ENCODE peak calls at places on chromosomes 7 and 10, in seven cellular contexts. R, T, L, Y, U, A and E are unnamed samples.

GRCh38 chr10:132638130-132638515 is 100.5 kb downstream of the INPP5A start:
- DNase-seq in R (no peak), T (no peak), L (no peak), Y (no peak), U (peak; percentile 22), A (no peak), E (no peak)

GRCh38 chr10:104351067-104351681 is 2.5 kb upstream of the CFAP58 start:
- DNase-seq in R (peak; percentile 93), T (no peak), L (no peak), Y (no peak), U (no peak), A (no peak), E (no peak)

GRCh38 chr7:11355571-11355970 is 381.9 kb downstream of the PHF14 start:
- DNase-seq in R (no peak), T (no peak), L (no peak), Y (no peak), U (no peak), A (no peak), E (no peak)

GRCh38 chr10:33031815-33032320 is 73.8 kb upstream of the ITGB1 start:
- DNase-seq in R (peak; percentile 3), T (no peak), L (no peak), Y (no peak), U (no peak), A (no peak), E (no peak)

GRCh38 chr7:117123311-117123926 is 170.1 kb downstream of the ST7 start:
- DNase-seq in R (no peak), T (no peak), L (no peak), Y (no peak), U (no peak), A (no peak), E (no peak)

GRCh38 chr10:28382520-28383269 is 79.8 kb upstream of the MPP7 start:
- DNase-seq in R (peak; percentile 49), T (peak; percentile 63), L (no peak), Y (no peak), U (no peak), A (no peak), E (no peak)

GRCh38 chr7:106031271-106032029 is 68.4 kb downstream of the CDHR3 start:
- DNase-seq in R (no peak), T (no peak), L (no peak), Y (peak; percentile 67), U (no peak), A (peak; percentile 35), E (peak; percentile 40)

GRCh38 chr10:103281753-103282152 is 4.8 kb downstream of the INA start:
- DNase-seq in R (peak; percentile 15), T (no peak), L (no peak), Y (peak; percentile 76), U (no peak), A (peak; percentile 84), E (peak; percentile 53)

GRCh38 chr7:29866490-29866930 is 60.2 kb downstream of the WIPF3 start:
- DNase-seq in R (peak; percentile 72), T (peak; percentile 23), L (no peak), Y (peak; percentile 53), U (no peak), A (no peak), E (peak; percentile 67)

GRCh38 chr7:124752310-124752709 is 13.3 kb downstream of the GPR37 start:
- DNase-seq in R (no peak), T (peak; percentile 1), L (no peak), Y (no peak), U (no peak), A (no peak), E (no peak)

GRCh38 chr7:94698275-94698674 is 42.3 kb upstream of the SGCE start:
- DNase-seq in R (peak; percentile 81), T (peak; percentile 37), L (no peak), Y (no peak), U (no peak), A (no peak), E (no peak)

GRCh38 chr10:71131508-71132088 is 80.8 kb upstream of the UNC5B start:
- DNase-seq in R (no peak), T (no peak), L (no peak), Y (no peak), U (no peak), A (no peak), E (no peak)

GRCh38 chr7:139360210-139360947 is 685 bp downstream of the LUC7L2 start:
- DNase-seq in R (peak; percentile 95), T (peak; percentile 51), L (peak; percentile 97), Y (peak; percentile 97), U (peak; percentile 98), A (peak; percentile 98), E (peak; percentile 98)

GRCh38 chr7:139360948-139361307 is 1.2 kb downstream of the LUC7L2 start:
- DNase-seq in R (no peak), T (no peak), L (no peak), Y (no peak), U (no peak), A (no peak), E (no peak)

GRCh38 chr7:139362981-139363380 is 3.3 kb downstream of the LUC7L2 start:
- DNase-seq in R (no peak), T (no peak), L (no peak), Y (no peak), U (no peak), A (no peak), E (no peak)

GRCh38 chr7:139362302-139362701 is 2.6 kb downstream of the LUC7L2 start:
- DNase-seq in R (no peak), T (no peak), L (no peak), Y (no peak), U (no peak), A (peak; percentile 46), E (no peak)

GRCh38 chr7:139361523-139361922 is 1.8 kb downstream of the LUC7L2 start:
- DNase-seq in R (no peak), T (no peak), L (no peak), Y (no peak), U (no peak), A (no peak), E (no peak)
- H3K4me3 ChIP-seq in R (peak overlapping the region; percentile 98), T (peak overlapping the region; percentile 100), L (peak overlapping the region; percentile 92), Y (peak overlapping the region; percentile 91), U (no peak overlapping the region), A (peak overlapping the region; percentile 99), E (peak overlapping the region; percentile 97)

GRCh38 chr7:132102426-132102825 is 473.8 kb downstream of the PLXNA4 start:
- DNase-seq in R (no peak), T (no peak), L (no peak), Y (no peak), U (no peak), A (no peak), E (no peak)
- H3K4me3 ChIP-seq in R (no peak overlapping the region), T (no peak overlapping the region), L (no peak overlapping the region), Y (no peak overlapping the region), U (no peak overlapping the region), A (no peak overlapping the region), E (no peak overlapping the region)

GRCh38 chr10:42952931-42953683 is 123.8 kb upstream of the RET start:
- DNase-seq in R (no peak), T (no peak), L (no peak), Y (no peak), U (peak; percentile 29), A (no peak), E (no peak)

GRCh38 chr10:42950606-42951485 is 126.0 kb upstream of the RET start:
- DNase-seq in R (no peak), T (no peak), L (no peak), Y (no peak), U (no peak), A (no peak), E (no peak)

GRCh38 chr10:42953684-42954674 is 122.9 kb upstream of the RET start:
- DNase-seq in R (no peak), T (no peak), L (no peak), Y (no peak), U (peak; percentile 16), A (no peak), E (no peak)

GRCh38 chr10:42951486-42952251 is 125.2 kb upstream of the RET start:
- DNase-seq in R (peak; percentile 6), T (no peak), L (no peak), Y (no peak), U (peak; percentile 61), A (peak; percentile 83), E (peak; percentile 15)

DNA sequence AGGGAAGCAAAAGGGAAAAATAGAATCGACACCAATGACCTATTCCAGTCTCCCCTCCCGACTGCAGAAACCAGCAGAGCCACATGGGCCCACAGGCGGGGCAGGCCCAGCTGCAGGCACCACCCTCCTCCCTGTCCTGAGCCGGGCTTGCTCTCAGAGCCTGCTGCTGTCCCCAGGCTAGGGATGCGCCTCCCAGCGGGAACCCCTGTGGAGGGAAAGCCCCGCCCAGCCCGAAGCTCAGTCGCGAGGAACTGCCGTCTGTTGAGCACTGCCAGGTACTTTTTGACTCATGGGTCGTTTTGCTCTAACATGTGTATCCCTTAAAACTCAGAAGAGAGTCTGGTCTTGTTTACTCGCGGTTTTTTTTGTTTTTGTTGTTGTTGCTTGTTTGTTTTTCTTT is 124.5 kb upstream of the RET start:
- DNase-seq in R (peak; percentile 26), T (no peak), L (no peak), Y (no peak), U (peak; percentile 60), A (peak; percentile 90), E (peak; percentile 22)
- H3K4me3 ChIP-seq in R (no peak overlapping the region), T (no peak overlapping the region), L (no peak overlapping the region), Y (no peak overlapping the region), U (no peak overlapping the region), A (peak overlapping the region; percentile 31), E (no peak overlapping the region)

GRCh38 chr10:91887900-91888225 is 21.4 kb downstream of the FGFBP3 start:
- DNase-seq in R (no peak), T (no peak), L (no peak), Y (no peak), U (no peak), A (no peak), E (no peak)

GRCh38 chr10:91885362-91886079 is 23.8 kb downstream of the FGFBP3 start:
- DNase-seq in R (no peak), T (no peak), L (no peak), Y (no peak), U (no peak), A (no peak), E (no peak)

GRCh38 chr10:91880310-91880709 is 29.0 kb downstream of the FGFBP3 start:
- DNase-seq in R (peak; percentile 14), T (no peak), L (no peak), Y (no peak), U (no peak), A (peak; percentile 34), E (no peak)

GRCh38 chr10:91887075-91887899 is 22.0 kb downstream of the FGFBP3 start:
- DNase-seq in R (peak; percentile 57), T (no peak), L (no peak), Y (peak; percentile 33), U (no peak), A (peak; percentile 93), E (peak; percentile 58)

DNA sequence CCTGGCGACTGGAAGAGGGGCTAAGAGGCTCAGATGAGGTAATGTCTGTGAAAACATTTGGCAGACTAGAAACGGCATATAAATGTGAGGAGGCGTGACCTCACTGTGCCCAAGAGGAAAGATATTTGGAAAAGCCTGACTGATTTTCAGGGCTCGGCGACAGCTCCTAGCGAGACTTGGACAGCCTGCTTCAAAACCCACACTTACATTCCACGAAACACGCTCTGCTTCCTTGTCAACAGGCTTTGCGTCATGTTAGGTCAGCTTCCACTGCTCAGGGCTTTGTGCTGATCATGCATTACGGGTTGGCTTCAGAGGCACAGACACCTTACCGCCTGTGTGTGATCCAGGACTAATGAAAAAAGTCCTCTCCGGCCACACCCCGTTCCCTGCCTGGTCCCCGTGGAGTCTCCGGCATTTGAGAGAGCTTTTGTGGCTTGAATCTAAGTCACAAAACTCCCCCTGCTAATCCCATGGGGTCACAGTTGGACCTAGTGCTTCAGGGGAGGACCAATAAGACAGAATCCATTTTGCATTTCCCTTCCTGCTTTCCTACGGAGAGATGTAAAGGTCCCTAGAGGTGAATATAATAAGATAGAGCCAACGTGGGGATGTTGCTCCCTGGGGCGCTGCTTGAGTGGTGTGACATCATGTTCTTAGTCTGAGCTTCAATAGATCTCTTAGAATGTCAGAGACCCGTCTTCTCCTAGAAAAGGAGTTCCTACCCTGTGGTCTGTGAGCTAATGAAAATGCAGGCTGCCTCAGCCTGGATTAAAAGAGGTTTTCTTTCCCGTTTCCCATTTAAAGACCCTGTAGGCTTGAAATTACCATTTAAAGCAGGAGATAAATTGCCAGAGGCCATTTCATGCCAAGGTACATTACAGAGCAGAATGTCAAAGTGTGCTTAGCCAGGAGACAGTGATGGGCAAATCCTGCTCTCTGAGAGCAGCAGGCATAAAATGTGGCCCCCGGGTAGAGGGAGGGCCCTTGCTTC is 25.4 kb downstream of the FGFBP3 start:
- DNase-seq in R (peak; percentile 75), T (peak; percentile 23), L (no peak), Y (peak; percentile 52), U (no peak), A (peak; percentile 38), E (peak; percentile 30)
- H3K4me3 ChIP-seq in R (peak overlapping the region; percentile 46), T (peak overlapping the region; percentile 27), L (no peak overlapping the region), Y (peak overlapping the region; percentile 34), U (no peak overlapping the region), A (peak overlapping the region; percentile 6), E (no peak overlapping the region)